ENCODE peak calls at places on chromosomes 12 and 14, in ten cellular contexts. P is effector memory CD8-positive, alpha-beta T cell; O is EH; X is ACHN; D is NCI-H2029; K is SW480; J is HEK293T; S is NCI-H524; T is head of caudate nucleus; G is stromal cell of bone marrow. A is an unnamed sample.

GRCh38 chr12:65209655-65210043 is 40.3 kb downstream of the LEMD3 start:
- DNase-seq in P (no peak), O (no peak), X (no peak), D (peak), K (no peak), J (no peak), S (no peak), T (no peak), G (no peak), A (no peak)

GRCh38 chr12:46549527-46550265 is 177.1 kb upstream of the SLC38A2 start:
- DNase-seq in P (no peak), O (peak), X (no peak), D (no peak), K (peak), J (no peak), S (no peak), T (no peak), G (no peak), A (no peak)

GRCh38 chr14:95164506-95164905 is 7.2 kb upstream of the DICER1 start:
- DNase-seq in P (no peak), O (no peak), X (no peak), D (no peak), K (no peak), J (no peak), S (no peak), T (no peak), G (no peak), A (no peak)

GRCh38 chr12:102169922-102170698 is 27.5 kb downstream of the PMCH start:
- DNase-seq in P (no peak), O (peak), X (peak), D (peak), K (peak), J (peak), S (peak), T (no peak), G (no peak), A (peak)

GRCh38 chr12:124490584-124491305 is 76.7 kb downstream of the NCOR2 start:
- DNase-seq in P (no peak), O (no peak), X (no peak), D (no peak), K (no peak), J (no peak), S (no peak), T (peak), G (no peak), A (no peak)

GRCh38 chr12:13093191-13093849 is 10.1 kb downstream of the GSG1 start:
- DNase-seq in P (no peak), O (peak), X (peak), D (no peak), K (no peak), J (peak), S (peak), T (no peak), G (no peak), A (no peak)

GRCh38 chr12:12032771-12033588 is 37.8 kb upstream of the BCL2L14 start:
- DNase-seq in P (peak), O (peak), X (peak), D (peak), K (peak), J (peak), S (peak), T (peak), G (peak), A (peak)

GRCh38 chr14:66105819-66106218 is 380.4 kb upstream of the CCDC196 start:
- DNase-seq in P (no peak), O (peak), X (no peak), D (no peak), K (peak), J (no peak), S (no peak), T (no peak), G (peak), A (no peak)

GRCh38 chr12:1013618-1014489 is 22.8 kb downstream of the ERC1 start:
- DNase-seq in P (no peak), O (peak), X (peak), D (no peak), K (no peak), J (no peak), S (peak), T (no peak), G (peak), A (no peak)

GRCh38 chr12:128976120-128976519 is 122.8 kb downstream of the GLT1D1 start:
- DNase-seq in P (no peak), O (no peak), X (no peak), D (no peak), K (no peak), J (peak), S (peak), T (peak), G (no peak), A (no peak)

GRCh38 chr12:120013659-120014380 is 24.8 kb downstream of the BICDL1 start:
- DNase-seq in P (peak), O (no peak), X (peak), D (no peak), K (peak), J (no peak), S (no peak), T (no peak), G (no peak), A (peak)

GRCh38 chr14:34628681-34629135 is 1.2 kb downstream of the SNX6 start:
- DNase-seq in P (no peak), O (peak), X (peak), D (peak), K (peak), J (peak), S (peak), T (no peak), G (no peak), A (peak)

GRCh38 chr12:116416161-116416560 is 138.7 kb upstream of the MED13L start:
- DNase-seq in P (no peak), O (peak), X (no peak), D (no peak), K (no peak), J (no peak), S (no peak), T (no peak), G (no peak), A (no peak)

GRCh38 chr12:132153501-132154340 is 9.5 kb downstream of the NOC4L start:
- DNase-seq in P (peak), O (peak), X (peak), D (peak), K (peak), J (peak), S (peak), T (peak), G (peak), A (peak)

GRCh38 chr12:132259364-132259871 is 70.0 kb downstream of the GALNT9 start:
- DNase-seq in P (no peak), O (no peak), X (peak), D (no peak), K (no peak), J (no peak), S (no peak), T (no peak), G (no peak), A (no peak)

GRCh38 chr12:66203820-66204219 is 14.8 kb downstream of the IRAK3 start:
- DNase-seq in P (no peak), O (no peak), X (no peak), D (no peak), K (no peak), J (no peak), S (no peak), T (no peak), G (no peak), A (no peak)

GRCh38 chr12:68319988-68320623 is 12.1 kb downstream of the MDM1 start:
- DNase-seq in P (no peak), O (peak), X (no peak), D (no peak), K (no peak), J (no peak), S (no peak), T (no peak), G (peak), A (no peak)

A was measured in HepG2.